ENCODE peak calls at places on chromosomes 11 and 22, in four cellular contexts. M is astrocyte, P is mammary epithelial cell, X is GM23338. W is an unnamed sample.

GRCh38 chr11:100008440-100008839 is 678.6 kb upstream of the ARHGAP42 start:
- DNase-seq in M (no peak), P (no peak), X (no peak), W (no peak)

GRCh38 chr22:44914026-44914721 is 95.6 kb downstream of the PHF21B start:
- DNase-seq in M (no peak), P (no peak), X (no peak), W (no peak)

GRCh38 chr11:96035031-96035743 is 111.3 kb upstream of the MTMR2 start:
- DNase-seq in M (no peak), P (no peak), X (no peak), W (no peak)

GRCh38 chr22:30943368-30943767 is 25.2 kb downstream of the MORC2 start:
- DNase-seq in M (no peak), P (no peak), X (no peak), W (peak)

GRCh38 chr11:102807921-102808320 is 10.0 kb upstream of the MMP1 start:
- DNase-seq in M (no peak), P (no peak), X (peak), W (peak)

GRCh38 chr11:74748211-74749126 is at the start of gene RNF169:
- DNase-seq in M (peak), P (peak), X (peak), W (peak)

GRCh38 chr11:71129624-71130023 is 122.8 kb downstream of the SHANK2 start:
- DNase-seq in M (peak), P (peak), X (no peak), W (no peak)

GRCh38 chr11:64484308-64485061 is 106.5 kb upstream of the SLC22A12 start:
- DNase-seq in M (no peak), P (no peak), X (no peak), W (no peak)

GRCh38 chr22:49545606-49546005 is 282.1 kb downstream of the BRD1 start:
- DNase-seq in M (no peak), P (no peak), X (no peak), W (no peak)

GRCh38 chr22:31329029-31329428 is 17.1 kb downstream of the PATZ1 start:
- DNase-seq in M (peak), P (peak), X (no peak), W (no peak)

GRCh38 chr11:405323-405975 is 9.3 kb downstream of the SIGIRR start:
- DNase-seq in M (no peak), P (no peak), X (no peak), W (no peak)

GRCh38 chr11:92531051-92531747 is 306.6 kb downstream of the FAT3 start:
- DNase-seq in M (no peak), P (no peak), X (no peak), W (no peak)

DNA sequence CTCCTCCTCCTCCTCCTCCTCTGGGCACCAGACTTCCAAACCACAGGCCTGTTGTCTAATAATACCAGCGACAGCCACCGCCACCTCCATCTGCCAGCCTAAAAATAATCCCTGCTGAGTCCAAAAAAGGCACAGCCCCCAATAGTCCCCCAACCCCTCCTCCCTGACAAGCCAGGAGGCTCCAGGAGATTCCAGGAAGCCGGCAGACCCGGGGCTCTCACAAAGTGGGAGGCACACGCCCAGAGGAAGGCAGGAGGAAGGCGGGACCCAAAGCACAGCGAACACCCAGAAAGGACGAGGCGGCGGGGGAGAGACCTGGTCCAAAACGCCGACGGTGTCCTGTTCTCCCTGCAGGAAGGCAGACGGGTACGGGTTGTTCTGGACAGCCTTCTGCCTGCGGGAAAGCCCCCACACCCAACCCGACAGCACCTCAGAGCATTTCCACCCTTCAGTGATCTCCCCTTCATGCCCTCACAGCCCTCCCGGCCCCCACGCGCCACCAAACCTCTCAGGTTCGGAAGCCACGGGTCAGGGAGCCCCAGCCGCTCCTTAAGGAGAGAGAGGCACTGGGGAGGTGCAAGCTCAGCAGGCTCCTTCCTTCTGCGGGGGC is 5.8 kb downstream of the IGSF9B start:
- DNase-seq in M (no peak), P (no peak), X (peak), W (no peak)
- TF ChIP-seq EZH2 in M (peak), P (no peak), X (no peak), W (no peak)

DNA sequence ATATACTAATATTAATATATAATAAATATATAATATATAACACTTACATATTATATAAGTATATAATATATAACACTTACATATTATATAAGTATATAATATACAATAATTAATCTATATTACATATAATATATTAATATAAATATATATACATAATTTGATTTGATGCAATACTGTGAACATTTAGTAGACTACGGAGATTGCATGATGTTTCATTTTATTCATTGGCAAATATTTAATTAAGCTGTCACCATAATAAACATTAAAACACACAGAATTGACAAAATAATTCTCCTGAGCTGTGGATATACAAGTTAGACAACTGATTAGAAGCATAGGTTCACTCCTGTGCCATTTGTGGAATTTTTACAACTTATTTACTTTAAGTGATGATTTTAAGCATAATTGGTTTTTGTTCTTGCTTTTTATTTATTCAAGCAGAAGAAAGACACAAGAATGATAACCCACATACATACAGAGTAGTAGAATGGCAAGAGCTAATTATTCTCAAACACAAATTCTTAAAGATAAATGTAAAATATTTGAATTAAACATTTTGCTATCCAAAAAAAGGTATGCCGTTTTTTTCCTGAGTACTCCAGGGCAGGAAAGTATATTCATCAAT is 65.8 kb upstream of the TOP3B start:
- DNase-seq in M (no peak), P (no peak), X (no peak), W (no peak)
- H3K4me3 ChIP-seq in M (no peak), P (no peak), X (no peak), W (no peak)

GRCh38 chr11:126419801-126420729 is 64.6 kb downstream of the ST3GAL4 start:
- DNase-seq in M (peak), P (no peak), X (no peak), W (no peak)
- H2AFZ ChIP-seq in M (no peak), P (no peak), X (no peak), W (no peak)

DNA sequence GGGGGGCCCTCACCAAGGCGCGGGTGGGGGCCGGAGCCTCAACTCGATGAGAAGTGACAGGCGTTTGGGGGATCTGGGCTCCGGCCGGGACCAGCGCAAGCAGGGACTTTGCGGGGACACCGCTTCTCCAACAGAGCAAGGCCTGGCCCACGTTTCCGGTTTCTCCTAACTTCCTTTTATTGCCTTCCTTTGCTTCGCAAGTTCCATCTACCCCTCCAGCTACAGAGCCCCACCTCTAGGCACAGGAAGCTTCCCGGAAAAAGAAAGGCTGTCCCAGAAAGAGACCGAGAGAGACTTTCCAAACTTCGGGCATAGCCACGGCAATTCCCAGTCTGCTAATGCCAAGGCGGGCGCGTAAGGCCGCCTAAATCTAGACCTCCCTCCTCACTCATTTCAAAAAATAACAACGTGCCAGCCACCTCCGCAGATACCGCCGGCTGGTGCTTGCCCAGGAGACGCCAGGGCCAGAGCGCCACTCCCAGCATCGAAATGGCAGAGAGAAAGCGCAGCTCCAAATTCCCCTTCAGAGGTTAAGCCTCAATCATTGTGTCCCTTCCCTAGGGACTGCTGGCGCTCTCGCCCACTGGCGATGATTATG is 6.6 kb downstream of the PAX6 start:
- DNase-seq in M (peak), P (no peak), X (peak), W (no peak)
- TF ChIP-seq EZH2 in M (no peak), P (peak), X (peak), W (no peak)

GRCh38 chr11:13149991-13150390 is 127.6 kb upstream of the BMAL1 start:
- DNase-seq in M (no peak), P (peak), X (no peak), W (no peak)

GRCh38 chr11:13152264-13152663 is 125.3 kb upstream of the BMAL1 start:
- DNase-seq in M (no peak), P (no peak), X (no peak), W (no peak)

GRCh38 chr11:13150487-13150886 is 127.1 kb upstream of the BMAL1 start:
- DNase-seq in M (no peak), P (no peak), X (no peak), W (no peak)

GRCh38 chr11:13152736-13153541 is 124.7 kb upstream of the BMAL1 start:
- DNase-seq in M (no peak), P (no peak), X (peak), W (no peak)
- H3K4me3 ChIP-seq in M (no peak), P (no peak), X (no peak), W (no peak)